ENCODE peak calls at places on chromosomes 2 and 18, in seven cellular contexts. T, A, O, I, D, H and Y are unnamed samples. For H3K4me1 and H3K27me3, the result is how much of the 10 kb centered on the place peaks cover.

GRCh38 chr2:84278386-84278785 is 180.7 kb downstream of the SUCLG1 start:
- DNase-seq in T (no peak), A (no peak), O (no peak), I (no peak), D (no peak), H (no peak), Y (no peak)

GRCh38 chr2:179646862-179647261 is 214.6 kb downstream of the ZNF385B start:
- DNase-seq in T (no peak), A (no peak), O (no peak), I (no peak), D (no peak), H (no peak), Y (no peak)

GRCh38 chr2:170843656-170844055 is 27.0 kb downstream of the GAD1 start:
- DNase-seq in T (no peak), A (no peak), O (no peak), I (no peak), D (no peak), H (peak), Y (no peak)

GRCh38 chr2:197784956-197785941 is at the start of gene BOLL:
- DNase-seq in T (no peak), A (no peak), O (no peak), I (no peak), D (no peak), H (no peak), Y (no peak)

GRCh38 chr18:48364146-48364545 is 45.0 kb downstream of the ZBTB7C start:
- DNase-seq in T (no peak), A (no peak), O (no peak), I (no peak), D (no peak), H (no peak), Y (no peak)

GRCh38 chr18:61502472-61502871 is 169.2 kb downstream of the CDH20 start:
- DNase-seq in T (no peak), A (peak), O (peak), I (no peak), D (peak), H (peak), Y (no peak)

GRCh38 chr2:127398239-127398590 is 10.4 kb upstream of the MAP3K2 start:
- DNase-seq in T (peak), A (peak), O (peak), I (no peak), D (no peak), H (peak), Y (no peak)

GRCh38 chr18:49002881-49003280 is 52.1 kb upstream of the SMAD7 start:
- DNase-seq in T (no peak), A (no peak), O (no peak), I (no peak), D (no peak), H (no peak), Y (no peak)

GRCh38 chr18:46411862-46412690 is 244.9 kb downstream of the LOXHD1 start:
- DNase-seq in T (peak), A (no peak), O (no peak), I (no peak), D (no peak), H (no peak), Y (no peak)

GRCh38 chr18:68705119-68705518 is 9.8 kb downstream of the TMX3 start:
- DNase-seq in T (no peak), A (no peak), O (no peak), I (no peak), D (no peak), H (no peak), Y (no peak)

GRCh38 chr2:54969295-54969939 is 80.8 kb downstream of the RTN4 start:
- DNase-seq in T (no peak), A (no peak), O (no peak), I (no peak), D (no peak), H (no peak), Y (no peak)

GRCh38 chr18:32301976-32302743 is 112.3 kb downstream of the MEP1B start:
- DNase-seq in T (no peak), A (no peak), O (no peak), I (no peak), D (no peak), H (no peak), Y (no peak)

GRCh38 chr2:241229563-241230401 is 41.3 kb downstream of the ANO7 start:
- DNase-seq in T (no peak), A (no peak), O (no peak), I (no peak), D (no peak), H (no peak), Y (no peak)

GRCh38 chr2:196590286-196590685 is 49.2 kb upstream of the CCDC150 start:
- DNase-seq in T (no peak), A (no peak), O (no peak), I (no peak), D (no peak), H (no peak), Y (no peak)

GRCh38 chr18:69622961-69623360 is 222.3 kb downstream of the DOK6 start:
- DNase-seq in T (no peak), A (no peak), O (no peak), I (no peak), D (no peak), H (no peak), Y (no peak)

GRCh38 chr2:25328152-25329085 is 13.3 kb downstream of the DNMT3A start:
- DNase-seq in T (peak), A (no peak), O (no peak), I (no peak), D (no peak), H (no peak), Y (no peak)

GRCh38 chr18:1048048-1048447 is 143.4 kb downstream of the ADCYAP1 start:
- DNase-seq in T (no peak), A (no peak), O (no peak), I (no peak), D (no peak), H (no peak), Y (no peak)

GRCh38 chr2:24018241-24018640 is 8.4 kb downstream of the MFSD2B start:
- DNase-seq in T (no peak), A (no peak), O (no peak), I (no peak), D (no peak), H (no peak), Y (no peak)

GRCh38 chr2:37630298-37630697 is 41.1 kb downstream of the CDC42EP3 start:
- DNase-seq in T (no peak), A (no peak), O (no peak), I (no peak), D (no peak), H (no peak), Y (no peak)

GRCh38 chr18:58965930-58966662 is 101.4 kb downstream of the ZNF532 start:
- DNase-seq in T (no peak), A (no peak), O (no peak), I (no peak), D (no peak), H (no peak), Y (no peak)

GRCh38 chr2:168450752-168451151 is 5.3 kb upstream of the CERS6 start:
- DNase-seq in T (no peak), A (no peak), O (no peak), I (no peak), D (no peak), H (no peak), Y (no peak)
- H3K4me1 ChIP-seq in T (under half), A (under half), O (under half), I (under half), D (under half), H (under half), Y (under half)

GRCh38 chr2:64838817-64839216 is 150.4 kb upstream of the SLC1A4 start:
- DNase-seq in T (no peak), A (no peak), O (no peak), I (no peak), D (no peak), H (peak), Y (no peak)

GRCh38 chr2:64841462-64841861 is 147.7 kb upstream of the SLC1A4 start:
- DNase-seq in T (no peak), A (no peak), O (no peak), I (no peak), D (no peak), H (no peak), Y (no peak)

GRCh38 chr2:64839844-64840243 is 149.4 kb upstream of the SLC1A4 start:
- DNase-seq in T (no peak), A (no peak), O (no peak), I (peak), D (no peak), H (peak), Y (no peak)

GRCh38 chr2:64842030-64842429 is 147.2 kb upstream of the SLC1A4 start:
- DNase-seq in T (no peak), A (no peak), O (no peak), I (no peak), D (no peak), H (no peak), Y (no peak)

DNA sequence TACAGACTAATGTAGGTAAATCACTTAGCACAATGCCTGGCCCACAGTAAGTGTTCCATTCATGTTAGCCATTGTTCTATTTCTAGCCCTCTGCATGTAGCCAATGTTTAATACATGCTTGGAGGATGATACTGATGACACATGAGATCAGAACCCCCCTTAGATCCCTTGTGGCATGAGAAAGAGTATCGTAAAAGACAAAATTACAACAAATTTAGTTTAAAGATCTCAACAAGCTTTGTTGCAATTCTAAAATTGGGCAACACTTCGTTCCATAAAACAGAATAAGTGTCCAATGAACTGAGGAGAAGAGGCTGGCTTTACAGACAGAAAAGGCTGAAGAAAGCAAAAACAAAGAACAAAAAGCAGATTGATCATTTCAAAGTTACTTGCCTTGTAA is 148.8 kb upstream of the SLC1A4 start:
- DNase-seq in T (no peak), A (no peak), O (no peak), I (no peak), D (no peak), H (no peak), Y (no peak)
- H3K4me3 ChIP-seq in T (no peak), A (no peak), O (no peak), I (no peak), D (no peak), H (no peak), Y (no peak)

GRCh38 chr2:2662847-2663356 is 331.8 kb upstream of the MYT1L start:
- DNase-seq in T (no peak), A (no peak), O (no peak), I (no peak), D (no peak), H (no peak), Y (no peak)

GRCh38 chr2:2665834-2666133 is 334.7 kb upstream of the MYT1L start:
- DNase-seq in T (no peak), A (no peak), O (no peak), I (no peak), D (no peak), H (no peak), Y (no peak)

GRCh38 chr2:2663401-2664036 is 332.4 kb upstream of the MYT1L start:
- DNase-seq in T (no peak), A (no peak), O (no peak), I (no peak), D (no peak), H (no peak), Y (no peak)

GRCh38 chr2:2667690-2668089 is 336.6 kb upstream of the MYT1L start:
- DNase-seq in T (no peak), A (no peak), O (no peak), I (no peak), D (no peak), H (no peak), Y (no peak)

DNA sequence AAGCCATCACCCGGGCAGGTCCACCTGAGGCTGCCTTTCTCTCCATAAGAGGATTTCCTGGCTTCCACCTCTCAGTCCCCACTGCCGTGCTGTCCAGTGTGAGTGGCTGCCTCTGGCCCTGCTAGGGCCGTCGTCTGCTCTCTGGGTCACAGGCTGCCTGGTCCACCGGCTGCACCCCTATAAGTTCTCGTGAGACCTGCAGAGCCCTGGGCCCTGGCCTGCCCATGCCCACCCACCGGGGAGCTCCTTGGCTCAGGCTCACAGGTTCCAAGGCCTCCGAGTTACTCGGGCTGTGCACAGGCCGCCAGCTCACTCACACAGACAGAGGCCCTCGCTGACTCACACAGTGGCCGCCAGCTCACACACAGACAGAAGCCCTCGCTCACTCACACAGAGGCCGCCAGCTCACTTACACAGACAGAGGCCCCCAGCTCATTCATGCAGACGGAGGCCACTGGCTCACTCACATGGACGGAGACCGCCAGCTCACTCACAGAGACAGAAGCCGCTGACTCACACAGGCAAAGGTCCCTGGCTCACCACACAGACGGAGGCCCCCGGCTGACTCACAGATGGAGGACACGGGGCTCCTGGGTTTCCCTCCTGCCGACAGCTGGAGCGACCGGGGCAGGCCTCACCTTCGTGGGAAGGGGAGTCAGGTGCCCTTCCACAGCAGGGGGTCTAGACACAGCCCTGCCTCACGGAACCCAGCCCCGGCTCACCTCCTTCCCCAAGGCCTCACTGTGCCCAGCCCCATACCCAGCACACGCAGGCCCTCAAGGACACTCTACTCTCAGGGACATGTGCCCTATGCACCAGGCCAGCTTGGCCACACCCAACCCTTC is 334.1 kb upstream of the MYT1L start:
- DNase-seq in T (no peak), A (no peak), O (no peak), I (no peak), D (no peak), H (peak), Y (no peak)
- H3K27me3 ChIP-seq in T (under half), A (half or more), O (under half), I (under half), D (under half), H (under half), Y (under half)

GRCh38 chr18:54260376-54261072 is 8.8 kb upstream of the POLI start:
- DNase-seq in T (no peak), A (no peak), O (no peak), I (no peak), D (no peak), H (no peak), Y (no peak)
- H3K4me1 ChIP-seq in T (under half), A (under half), O (under half), I (under half), D (under half), H (under half), Y (under half)

DNA sequence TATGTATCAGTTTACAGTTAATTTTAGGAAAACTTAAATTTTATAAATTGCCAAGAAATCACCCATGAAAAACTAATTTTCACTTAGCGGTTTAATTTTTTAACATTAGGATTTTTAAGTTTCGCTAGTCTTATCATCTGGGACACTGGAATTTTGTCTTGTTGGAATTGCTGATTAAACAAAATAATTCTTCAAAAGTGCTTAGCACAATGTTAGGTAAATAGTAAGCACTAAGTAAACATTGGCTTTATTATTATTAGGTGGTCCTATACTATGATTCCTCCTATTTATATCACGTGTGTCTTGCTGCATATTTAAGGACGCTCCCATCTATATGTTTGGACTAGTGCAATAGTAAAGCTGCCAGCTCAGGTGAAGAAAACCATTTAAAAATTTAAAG is 54.6 kb upstream of the MAP4K3 start:
- DNase-seq in T (no peak), A (no peak), O (no peak), I (no peak), D (no peak), H (no peak), Y (no peak)
- H3K4me3 ChIP-seq in T (no peak), A (no peak), O (no peak), I (no peak), D (no peak), H (no peak), Y (no peak)